ENCODE peak calls at places on chromosome 12, in eight cellular contexts. E is activated effector memory CD4-positive, alpha-beta T cell treated with anti-CD3 and anti-CD28 coated beads, Interleukin-2, amount 50 U/mL, for 16 hours; X is choroid plexus epithelial cell; K is fibroblast of pulmonary artery; O is ELR; H is LHCN-M2; I is naive B cell; G is SK-MEL-5. Z is an unnamed sample.

GRCh38 chr12:102797513-102797912 is 119.5 kb downstream of the PAH start:
- DNase-seq in E (no peak), X (no peak), K (no peak), O (no peak), H (no peak), I (no peak), G (no peak), Z (no peak)

GRCh38 chr12:4191642-4192041 is 81.9 kb upstream of the CCND2 start:
- DNase-seq in E (no peak), X (no peak), K (no peak), O (no peak), H (no peak), I (no peak), G (no peak), Z (no peak)

GRCh38 chr12:123115409-123116111 is 35.3 kb downstream of the PITPNM2 start:
- DNase-seq in E (no peak), X (peak), K (peak), O (peak), H (peak), I (peak), G (no peak), Z (no peak)

GRCh38 chr12:120007272-120007671 is 18.2 kb downstream of the BICDL1 start:
- DNase-seq in E (peak), X (no peak), K (no peak), O (no peak), H (no peak), I (peak), G (no peak), Z (no peak)

GRCh38 chr12:50640321-50640939 is 123.5 kb upstream of the ATF1 start:
- DNase-seq in E (no peak), X (no peak), K (no peak), O (no peak), H (no peak), I (no peak), G (no peak), Z (no peak)

GRCh38 chr12:13811061-13811460 is 170.3 kb downstream of the GRIN2B start:
- DNase-seq in E (no peak), X (no peak), K (no peak), O (no peak), H (no peak), I (no peak), G (no peak), Z (no peak)

GRCh38 chr12:57872362-57872761 is 25.8 kb upstream of the CTDSP2 start:
- DNase-seq in E (no peak), X (no peak), K (no peak), O (no peak), H (no peak), I (no peak), G (no peak), Z (no peak)

GRCh38 chr12:79121486-79121885 is 256.9 kb downstream of the SYT1 start:
- DNase-seq in E (no peak), X (peak), K (peak), O (peak), H (peak), I (no peak), G (peak), Z (no peak)

GRCh38 chr12:54040148-54040494 is 7.3 kb downstream of the HOXC5 start:
- DNase-seq in E (no peak), X (no peak), K (no peak), O (peak), H (no peak), I (no peak), G (peak), Z (no peak)

GRCh38 chr12:119459481-119459880 is 125.0 kb downstream of the CCDC60 start:
- DNase-seq in E (no peak), X (no peak), K (no peak), O (no peak), H (no peak), I (no peak), G (no peak), Z (no peak)

GRCh38 chr12:68468036-68468435 is 135.9 kb upstream of the MDM1 start:
- DNase-seq in E (no peak), X (no peak), K (no peak), O (no peak), H (no peak), I (no peak), G (no peak), Z (no peak)

GRCh38 chr12:56221233-56221756 is 427 bp downstream of the RNF41 start:
- DNase-seq in E (no peak), X (peak), K (peak), O (peak), H (peak), I (no peak), G (peak), Z (no peak)

GRCh38 chr12:95739561-95740313 is 50.8 kb downstream of the NTN4 start:
- DNase-seq in E (no peak), X (no peak), K (no peak), O (no peak), H (no peak), I (no peak), G (peak), Z (no peak)

GRCh38 chr12:107884769-107885694 is 110.5 kb downstream of the ASCL4 start:
- DNase-seq in E (peak), X (peak), K (peak), O (peak), H (peak), I (peak), G (peak), Z (no peak)

GRCh38 chr12:132450391-132451171 is 39.4 kb upstream of the FBRSL1 start:
- DNase-seq in E (no peak), X (no peak), K (no peak), O (no peak), H (no peak), I (no peak), G (no peak), Z (no peak)

GRCh38 chr12:120588948-120589930 is 8.0 kb upstream of the POP5 start:
- DNase-seq in E (no peak), X (no peak), K (no peak), O (no peak), H (no peak), I (no peak), G (no peak), Z (no peak)

GRCh38 chr12:76784600-76785051 is 20.7 kb downstream of the ZDHHC17 start:
- DNase-seq in E (no peak), X (peak), K (peak), O (peak), H (peak), I (no peak), G (no peak), Z (no peak)

GRCh38 chr12:2666411-2666810 is 128.4 kb upstream of the FKBP4 start:
- DNase-seq in E (no peak), X (no peak), K (no peak), O (peak), H (no peak), I (no peak), G (no peak), Z (peak)

GRCh38 chr12:131133015-131133905 is 179.6 kb downstream of the ADGRD1 start:
- DNase-seq in E (no peak), X (peak), K (no peak), O (no peak), H (no peak), I (no peak), G (no peak), Z (peak)

GRCh38 chr12:31647106-31647505 is 12.4 kb upstream of the ETFBKMT start:
- DNase-seq in E (no peak), X (no peak), K (no peak), O (peak), H (no peak), I (peak), G (no peak), Z (no peak)

GRCh38 chr12:94930216-94930654 is 73.3 kb downstream of the NDUFA12 start:
- DNase-seq in E (no peak), X (no peak), K (no peak), O (no peak), H (no peak), I (no peak), G (no peak), Z (no peak)

GRCh38 chr12:76117751-76118150 is 33.3 kb upstream of the NAP1L1 start:
- DNase-seq in E (no peak), X (no peak), K (no peak), O (no peak), H (no peak), I (no peak), G (no peak), Z (no peak)

GRCh38 chr12:11991604-11992003 is 79.1 kb upstream of the BCL2L14 start:
- DNase-seq in E (no peak), X (peak), K (no peak), O (peak), H (peak), I (no peak), G (no peak), Z (no peak)

GRCh38 chr12:3470296-3470695 is 20.7 kb upstream of the PRMT8 start:
- DNase-seq in E (no peak), X (no peak), K (no peak), O (no peak), H (no peak), I (no peak), G (no peak), Z (no peak)

GRCh38 chr12:47946413-47947107 is 16.8 kb upstream of the TMEM106C start:
- DNase-seq in E (peak), X (peak), K (peak), O (peak), H (peak), I (no peak), G (no peak), Z (no peak)

Z was measured in mesenteric fat pad.